ENCODE peak calls at places on chromosome 22, in five cellular contexts. M is stimulated activated CD4-positive, alpha-beta T cell treated with anti-CD3 and anti-CD28 coated beads, Interleukin-12 subunit alpha, Interleukin-12 subunit beta, amount 100 ng/mL, for 48 hours; R is fibroblast of the aortic adventitia; Z is DMS79 treated with DMSO at 0.1 percent for 48 hours; S is GM04504. Q is an unnamed sample.

GRCh38 chr22:42769574-42770447 is 49.1 kb upstream of the A4GALT start:
- DNase-seq in M (no peak), Z (no peak), R (peak), S (peak), Q (no peak)

GRCh38 chr22:42388130-42388797 is 43.9 kb downstream of the NFAM1 start:
- DNase-seq in S (no peak), Z (peak), R (no peak), M (no peak), Q (no peak)

GRCh38 chr22:48941903-48942625 is 885.6 kb downstream of the BRD1 start:
- DNase-seq in Z (no peak), M (no peak), R (no peak), S (no peak), Q (no peak)

GRCh38 chr22:40058265-40058664 is 63.5 kb downstream of the FAM83F start:
- DNase-seq in S (no peak), M (peak), R (no peak), Z (no peak), Q (no peak)

GRCh38 chr22:44701824-44702478 is at the start of gene PRR5:
- DNase-seq in Z (no peak), M (peak), S (peak), R (peak), Q (no peak)

GRCh38 chr22:41822289-41823057 is 10.4 kb upstream of the SREBF2 start:
- DNase-seq in M (no peak), Z (peak), S (no peak), R (peak), Q (no peak)

GRCh38 chr22:41524809-41525449 is 19.3 kb downstream of the POLR3H start:
- DNase-seq in R (no peak), S (no peak), Z (no peak), M (peak), Q (no peak)

GRCh38 chr22:47750086-47750485 is 987.6 kb downstream of the TBC1D22A start:
- DNase-seq in Z (no peak), S (no peak), M (no peak), R (no peak), Q (no peak)

GRCh38 chr22:29148826-29149225 is 56.9 kb upstream of the EMID1 start:
- DNase-seq in M (no peak), Z (no peak), R (no peak), S (no peak), Q (no peak)

GRCh38 chr22:50674606-50675552 is 2.3 kb downstream of the SHANK3 start:
- DNase-seq in M (no peak), Z (peak), S (no peak), R (no peak), Q (no peak)

Q was measured in smooth muscle cell of the brain vasculature.